ENCODE peak calls at places on chromosomes 6 and 20, in six cellular contexts. Y is brain microvascular endothelial cell, U is fibroblast of pulmonary artery, E is cardiac fibroblast, J is heart right ventricle, B is AG09309. H is an unnamed sample.
A peak's percentile ranks its signal among the peaks of the same experiment; 100 is the strongest.

GRCh38 chr6:29827579-29828470 is at the start of gene HLA-G:
- DNase-seq in Y (no peak), U (no peak), E (no peak), J (no peak), B (no peak), H (no peak)

GRCh38 chr6:135094403-135094821 is 39.8 kb upstream of the HBS1L start:
- DNase-seq in Y (no peak), U (no peak), E (peak; percentile 17), J (no peak), B (no peak), H (peak; percentile 73)

GRCh38 chr6:150087336-150087735 is 18.4 kb upstream of the ULBP3 start:
- DNase-seq in Y (no peak), U (no peak), E (no peak), J (no peak), B (no peak), H (no peak)

GRCh38 chr6:41167173-41167963 is 4.5 kb upstream of the TREM2 start:
- DNase-seq in Y (peak; percentile 24), U (peak; percentile 20), E (peak; percentile 22), J (no peak), B (no peak), H (peak; percentile 33)

GRCh38 chr6:15901141-15902115 is 227.5 kb upstream of the MYLIP start:
- DNase-seq in Y (no peak), U (no peak), E (no peak), J (no peak), B (no peak), H (no peak)

GRCh38 chr20:23419995-23420901 is 1.0 kb downstream of the NAPB start:
- DNase-seq in Y (peak; percentile 47), U (peak; percentile 70), E (peak; percentile 80), J (no peak), B (peak; percentile 17), H (peak; percentile 71)

GRCh38 chr6:35719830-35720733 is 16.8 kb upstream of the ARMC12 start:
- DNase-seq in Y (peak; percentile 33), U (peak; percentile 69), E (peak; percentile 60), J (peak; percentile 52), B (no peak), H (peak; percentile 41)

GRCh38 chr6:158464483-158464882 is 95.4 kb upstream of the TMEM181 start:
- DNase-seq in Y (no peak), U (no peak), E (no peak), J (no peak), B (no peak), H (no peak)

GRCh38 chr20:2780948-2781347 is 19.5 kb downstream of the CPXM1 start:
- DNase-seq in Y (no peak), U (no peak), E (no peak), J (no peak), B (no peak), H (no peak)

GRCh38 chr20:45798935-45799642 is 7.3 kb downstream of the DNTTIP1 start:
- DNase-seq in Y (peak; percentile 53), U (peak; percentile 60), E (peak; percentile 66), J (peak; percentile 61), B (no peak), H (peak; percentile 48)

GRCh38 chr6:125250511-125250910 is 51.3 kb downstream of the HDDC2 start:
- DNase-seq in Y (no peak), U (no peak), E (no peak), J (no peak), B (no peak), H (no peak)

GRCh38 chr20:21175433-21175832 is 49.6 kb downstream of the KIZ start:
- DNase-seq in Y (no peak), U (no peak), E (no peak), J (no peak), B (no peak), H (no peak)

GRCh38 chr6:119137194-119138072 is 59.0 kb upstream of the FAM184A start:
- DNase-seq in Y (peak; percentile 19), U (peak; percentile 64), E (peak; percentile 72), J (no peak), B (no peak), H (peak; percentile 81)

GRCh38 chr6:12009180-12009748 is 2.8 kb upstream of the HIVEP1 start:
- DNase-seq in Y (peak; percentile 34), U (no peak), E (no peak), J (no peak), B (no peak), H (no peak)

GRCh38 chr20:18072532-18072931 is 14.8 kb upstream of the OVOL2 start:
- DNase-seq in Y (no peak), U (no peak), E (no peak), J (no peak), B (no peak), H (no peak)

DNA sequence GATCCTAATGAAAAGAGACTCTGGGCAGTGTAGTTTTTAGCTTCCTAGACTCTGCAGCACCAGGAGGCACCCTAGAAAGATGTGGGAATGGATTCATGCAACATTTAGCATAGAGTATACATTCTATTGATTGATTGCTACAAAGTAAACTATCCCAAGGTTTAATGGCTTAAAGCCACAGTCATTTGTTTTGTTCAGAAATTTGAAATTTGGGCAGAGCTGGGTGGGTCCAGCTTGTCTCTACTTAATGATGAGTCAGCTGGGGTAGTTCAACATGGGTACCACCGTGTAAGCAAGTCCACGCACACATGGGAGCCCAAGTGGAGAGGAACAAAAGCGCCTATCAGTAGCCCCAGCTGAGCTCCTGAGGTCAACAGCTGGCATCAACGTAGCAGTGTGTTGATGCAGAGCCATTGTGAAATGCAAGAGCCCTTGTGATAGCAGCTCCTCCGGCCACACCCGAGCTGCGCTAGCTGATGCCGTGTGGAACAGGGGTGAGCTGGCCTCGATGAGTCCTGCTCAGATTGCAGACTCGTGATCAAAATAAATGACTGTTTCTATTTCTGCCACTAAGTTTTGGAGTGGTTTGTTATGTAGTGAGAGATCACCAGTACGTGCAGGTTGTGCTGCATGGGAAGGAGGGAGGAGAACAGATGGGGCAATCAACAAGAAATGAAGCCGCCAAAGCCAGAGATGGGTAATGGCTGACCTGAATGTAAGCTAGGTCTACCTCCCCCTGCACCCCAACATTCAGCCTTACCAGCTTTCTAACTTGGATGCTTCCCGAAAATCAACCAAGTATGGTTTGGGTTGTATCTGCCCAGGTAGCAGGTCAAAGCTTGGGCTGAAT is 45.7 kb upstream of the TRAF3IP2 start:
- DNase-seq in Y (no peak), U (no peak), E (no peak), J (no peak), B (no peak), H (no peak)
- TF ChIP-seq CTCF in Y (no peak), U (no peak), E (no peak), J (no peak), B (no peak), H (no peak)

DNA sequence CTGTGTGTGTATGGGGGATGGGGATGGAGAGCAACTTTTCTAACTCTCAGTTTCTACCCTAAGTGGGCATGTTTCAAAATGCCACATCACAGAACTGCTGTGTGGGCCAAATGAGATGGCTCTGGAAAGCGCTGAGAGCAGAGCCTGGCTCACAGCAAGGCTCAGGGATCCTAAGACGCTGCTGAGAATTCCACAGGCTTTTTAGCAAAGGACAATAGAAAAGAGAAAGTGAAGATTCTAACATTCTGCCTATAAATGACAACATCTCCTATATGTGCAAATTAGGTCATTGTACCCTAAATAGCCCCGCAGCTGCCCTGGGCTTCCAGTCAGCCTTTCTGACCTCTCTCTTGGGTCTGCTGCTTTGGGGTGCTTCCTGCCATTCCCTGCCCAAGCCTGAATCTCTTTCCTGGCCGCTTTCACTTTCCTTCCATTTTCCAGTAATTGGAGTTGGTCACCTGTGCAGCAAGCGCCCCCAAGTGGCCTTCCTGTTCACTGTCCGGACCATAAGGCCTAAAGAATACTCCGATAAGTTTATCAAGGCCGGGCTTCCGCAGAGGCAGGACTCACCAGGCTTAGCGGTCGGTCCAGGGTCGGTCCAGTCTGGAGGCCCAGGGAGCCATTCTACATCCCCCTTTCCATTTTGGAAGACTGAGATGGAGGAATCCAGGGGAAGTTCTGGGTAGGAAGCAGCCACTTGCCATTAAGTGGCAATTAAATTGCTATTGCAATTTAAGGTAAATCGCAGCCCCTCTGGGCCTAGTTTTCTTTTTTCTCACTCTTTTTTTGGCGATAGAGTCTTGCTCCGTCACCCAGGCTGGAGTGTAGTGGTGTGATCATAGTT is 6.7 kb upstream of the DDR1 start:
- DNase-seq in Y (peak; percentile 87), U (peak; percentile 93), E (peak; percentile 93), J (peak; percentile 92), B (peak; percentile 64), H (peak; percentile 80)
- H3K4me3 ChIP-seq in Y (peak overlapping the region; percentile 47), U (peak overlapping the region; percentile 26), E (peak overlapping the region; percentile 24), J (peak overlapping the region; percentile 49), B (peak overlapping the region; percentile 10), H (no peak overlapping the region)

GRCh38 chr6:122609881-122610689 is at the start of gene PKIB:
- DNase-seq in Y (peak; percentile 37), U (peak; percentile 55), E (peak; percentile 56), J (peak; percentile 25), B (no peak), H (peak; percentile 68)
- TF ChIP-seq CTCF in Y (peak; percentile 54), U (no peak), E (peak; percentile 27), J (peak; percentile 30), B (peak; percentile 11), H (peak; percentile 73)

GRCh38 chr20:12371955-12372354 is 454.3 kb downstream of the BTBD3 start:
- DNase-seq in Y (no peak), U (no peak), E (no peak), J (no peak), B (no peak), H (no peak)

GRCh38 chr20:12372557-12372956 is 454.9 kb downstream of the BTBD3 start:
- DNase-seq in Y (no peak), U (no peak), E (no peak), J (no peak), B (no peak), H (no peak)
- H3K4me3 ChIP-seq in Y (no peak overlapping the region), U (no peak overlapping the region), E (no peak overlapping the region), J (no peak overlapping the region), B (no peak overlapping the region), H (no peak overlapping the region)

GRCh38 chr6:165891320-165891719 is 228.3 kb upstream of the PDE10A start:
- DNase-seq in Y (no peak), U (no peak), E (no peak), J (no peak), B (no peak), H (no peak)
- TF ChIP-seq CTCF in Y (peak; percentile 36), U (peak; percentile 5), E (peak; percentile 8), J (no peak), B (no peak), H (no peak)

DNA sequence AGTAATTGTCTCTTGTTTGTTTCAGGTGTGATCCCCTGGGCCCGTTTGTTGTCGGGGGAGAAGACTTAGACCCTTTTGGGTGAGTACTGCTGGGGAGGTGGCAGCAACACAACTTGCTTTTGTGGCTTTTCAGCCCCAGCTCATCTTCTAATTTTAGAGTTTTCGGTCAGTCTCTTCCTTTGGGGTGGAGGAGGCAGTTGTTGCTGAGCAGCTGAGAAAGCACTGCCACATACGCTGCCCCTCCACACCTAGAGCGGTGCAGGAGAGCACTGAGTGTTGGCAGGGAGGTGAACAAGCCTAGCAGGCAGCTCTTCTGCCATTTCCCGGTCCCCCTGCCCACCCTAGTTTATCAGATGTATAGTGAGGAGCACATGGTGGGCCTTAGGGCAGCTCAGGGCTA is 21.7 kb downstream of the TMEM74B start:
- DNase-seq in Y (no peak), U (no peak), E (no peak), J (no peak), B (no peak), H (no peak)
- H3K4me3 ChIP-seq in Y (no peak overlapping the region), U (no peak overlapping the region), E (no peak overlapping the region), J (no peak overlapping the region), B (no peak overlapping the region), H (no peak overlapping the region)